ENCODE peak calls at places on chromosomes 11 and 22, in seven cellular contexts. One of them, this sample, is unnamed.

GRCh38 chr22:19810381-19811141 is 44.1 kb downstream of the GNB1L start:
- DNase-seq in right lobe of liver: peak; percentile 10
- DNase-seq in esophagus squamous epithelium: no peak
- DNase-seq in fibroblast of pulmonary artery: peak; percentile 53
- DNase-seq in retinal pigment epithelial cell: no peak
- DNase-seq in K562: no peak
- DNase-seq in cardiac muscle cell: no peak
- DNase-seq in this sample: peak; percentile 19

GRCh38 chr11:91981995-91982394 is 242.6 kb upstream of the FAT3 start:
- DNase-seq in right lobe of liver: no peak
- DNase-seq in esophagus squamous epithelium: no peak
- DNase-seq in fibroblast of pulmonary artery: peak; percentile 97
- DNase-seq in retinal pigment epithelial cell: peak; percentile 100
- DNase-seq in K562: no peak
- DNase-seq in cardiac muscle cell: no peak
- DNase-seq in this sample: peak; percentile 96

GRCh38 chr11:3944198-3944597 is 88.7 kb downstream of the STIM1 start:
- DNase-seq in right lobe of liver: no peak
- DNase-seq in esophagus squamous epithelium: no peak
- DNase-seq in fibroblast of pulmonary artery: no peak
- DNase-seq in retinal pigment epithelial cell: no peak
- DNase-seq in K562: no peak
- DNase-seq in cardiac muscle cell: no peak
- DNase-seq in this sample: no peak

GRCh38 chr11:44589301-44589700 is 23.8 kb downstream of the CD82 start:
- DNase-seq in right lobe of liver: no peak
- DNase-seq in esophagus squamous epithelium: no peak
- DNase-seq in fibroblast of pulmonary artery: peak; percentile 29
- DNase-seq in retinal pigment epithelial cell: no peak
- DNase-seq in K562: no peak
- DNase-seq in cardiac muscle cell: no peak
- DNase-seq in this sample: no peak

GRCh38 chr22:50583294-50583865 is 731 bp upstream of the CHKB start:
- DNase-seq in right lobe of liver: peak; percentile 16
- DNase-seq in esophagus squamous epithelium: no peak
- DNase-seq in fibroblast of pulmonary artery: no peak
- DNase-seq in retinal pigment epithelial cell: no peak
- DNase-seq in K562: no peak
- DNase-seq in cardiac muscle cell: no peak
- DNase-seq in this sample: no peak

GRCh38 chr11:130847517-130847916 is 68.8 kb downstream of the SNX19 start:
- DNase-seq in right lobe of liver: no peak
- DNase-seq in esophagus squamous epithelium: no peak
- DNase-seq in fibroblast of pulmonary artery: peak; percentile 75
- DNase-seq in retinal pigment epithelial cell: peak; percentile 41
- DNase-seq in K562: no peak
- DNase-seq in cardiac muscle cell: no peak
- DNase-seq in this sample: peak; percentile 86

GRCh38 chr11:72352859-72353551 is 81.3 kb downstream of the CLPB start:
- DNase-seq in right lobe of liver: no peak
- DNase-seq in esophagus squamous epithelium: no peak
- DNase-seq in fibroblast of pulmonary artery: peak; percentile 66
- DNase-seq in retinal pigment epithelial cell: no peak
- DNase-seq in K562: peak; percentile 26
- DNase-seq in cardiac muscle cell: peak; percentile 59
- DNase-seq in this sample: no peak

GRCh38 chr11:66924272-66924671 is 33.9 kb downstream of the PC start:
- DNase-seq in right lobe of liver: no peak
- DNase-seq in esophagus squamous epithelium: no peak
- DNase-seq in fibroblast of pulmonary artery: no peak
- DNase-seq in retinal pigment epithelial cell: no peak
- DNase-seq in K562: no peak
- DNase-seq in cardiac muscle cell: no peak
- DNase-seq in this sample: no peak

GRCh38 chr22:36284171-36284571 is 31.2 kb downstream of the APOL1 start:
- DNase-seq in right lobe of liver: no peak
- DNase-seq in esophagus squamous epithelium: no peak
- DNase-seq in fibroblast of pulmonary artery: no peak
- DNase-seq in retinal pigment epithelial cell: no peak
- DNase-seq in K562: no peak
- DNase-seq in cardiac muscle cell: no peak
- DNase-seq in this sample: no peak

GRCh38 chr22:18024276-18024939 is at the start of gene MICAL3:
- DNase-seq in right lobe of liver: peak; percentile 78
- DNase-seq in esophagus squamous epithelium: no peak
- DNase-seq in fibroblast of pulmonary artery: peak; percentile 64
- DNase-seq in retinal pigment epithelial cell: no peak
- DNase-seq in K562: peak; percentile 71
- DNase-seq in cardiac muscle cell: peak; percentile 85
- DNase-seq in this sample: no peak

GRCh38 chr11:93686812-93687211 is 25.3 kb downstream of the CEP295 start:
- DNase-seq in right lobe of liver: no peak
- DNase-seq in esophagus squamous epithelium: no peak
- DNase-seq in fibroblast of pulmonary artery: peak; percentile 93
- DNase-seq in retinal pigment epithelial cell: no peak
- DNase-seq in K562: no peak
- DNase-seq in cardiac muscle cell: no peak
- DNase-seq in this sample: no peak

DNA sequence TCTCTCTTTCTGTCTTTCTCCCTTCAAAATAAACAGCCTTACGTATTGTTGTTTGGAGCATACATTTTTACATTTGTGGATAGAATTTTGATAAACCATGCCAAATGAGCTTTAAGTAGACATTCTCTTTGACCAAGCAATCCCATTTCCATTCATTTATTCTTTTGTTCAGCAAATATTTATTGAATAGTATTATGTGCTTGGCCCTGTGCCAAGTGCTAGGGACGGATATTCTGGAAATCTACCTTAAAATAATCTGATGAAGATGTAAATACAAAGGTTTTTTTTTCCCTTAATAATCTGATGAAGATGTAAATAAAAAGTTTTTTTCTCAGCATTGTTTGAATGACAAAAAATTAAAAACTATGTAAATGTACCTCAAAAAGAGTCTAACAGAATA is 2.1 kb downstream of the OLFML1 start:
- DNase-seq in right lobe of liver: no peak
- DNase-seq in esophagus squamous epithelium: no peak
- DNase-seq in fibroblast of pulmonary artery: no peak
- DNase-seq in retinal pigment epithelial cell: no peak
- DNase-seq in K562: no peak
- DNase-seq in cardiac muscle cell: no peak
- DNase-seq in this sample: no peak
- H3K4me3 ChIP-seq in right lobe of liver: no peak overlapping the region
- H3K4me3 ChIP-seq in esophagus squamous epithelium: peak overlapping the region; percentile 35
- H3K4me3 ChIP-seq in fibroblast of pulmonary artery: no peak overlapping the region
- H3K4me3 ChIP-seq in retinal pigment epithelial cell: no peak overlapping the region
- H3K4me3 ChIP-seq in K562: no peak overlapping the region
- H3K4me3 ChIP-seq in cardiac muscle cell: no peak overlapping the region
- H3K4me3 ChIP-seq in this sample: no peak overlapping the region

GRCh38 chr11:65589444-65590239 is 6.0 kb downstream of the KCNK7 start:
- DNase-seq in right lobe of liver: no peak
- DNase-seq in esophagus squamous epithelium: no peak
- DNase-seq in fibroblast of pulmonary artery: no peak
- DNase-seq in retinal pigment epithelial cell: no peak
- DNase-seq in K562: peak; percentile 82
- DNase-seq in cardiac muscle cell: no peak
- DNase-seq in this sample: no peak
- TF ChIP-seq CTCF in right lobe of liver: no peak
- TF ChIP-seq CTCF in esophagus squamous epithelium: no peak
- TF ChIP-seq CTCF in fibroblast of pulmonary artery: no peak
- TF ChIP-seq CTCF in retinal pigment epithelial cell: no peak
- TF ChIP-seq CTCF in K562: no peak
- TF ChIP-seq CTCF in cardiac muscle cell: no peak
- TF ChIP-seq CTCF in this sample: no peak

DNA sequence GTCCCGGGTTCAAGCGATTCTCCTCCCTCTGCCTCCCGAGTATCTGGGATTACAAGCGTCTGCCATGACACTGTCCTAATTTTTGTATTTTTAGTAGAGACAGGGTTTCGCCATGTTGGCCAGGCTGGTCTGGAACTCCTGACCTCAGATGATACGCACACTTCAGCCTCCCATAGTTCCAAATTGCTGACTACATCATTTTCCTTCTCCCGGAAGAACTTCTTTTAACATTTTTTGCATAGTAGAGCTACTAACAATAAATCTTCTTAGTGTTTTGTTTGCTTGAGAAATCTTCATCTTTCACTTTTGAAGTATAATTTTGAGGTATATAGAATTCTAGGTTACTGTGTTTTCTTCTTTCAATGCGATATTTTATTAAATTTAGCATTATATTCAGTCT is 1415.1 kb upstream of the RAG2 start:
- DNase-seq in right lobe of liver: no peak
- DNase-seq in esophagus squamous epithelium: no peak
- DNase-seq in fibroblast of pulmonary artery: no peak
- DNase-seq in retinal pigment epithelial cell: no peak
- DNase-seq in K562: no peak
- DNase-seq in cardiac muscle cell: no peak
- DNase-seq in this sample: no peak
- H3K4me3 ChIP-seq in right lobe of liver: no peak overlapping the region
- H3K4me3 ChIP-seq in esophagus squamous epithelium: no peak overlapping the region
- H3K4me3 ChIP-seq in fibroblast of pulmonary artery: no peak overlapping the region
- H3K4me3 ChIP-seq in retinal pigment epithelial cell: no peak overlapping the region
- H3K4me3 ChIP-seq in K562: no peak overlapping the region
- H3K4me3 ChIP-seq in cardiac muscle cell: no peak overlapping the region
- H3K4me3 ChIP-seq in this sample: no peak overlapping the region

GRCh38 chr11:115580927-115581680 is 76.9 kb upstream of the CADM1 start:
- DNase-seq in right lobe of liver: peak; percentile 59
- DNase-seq in esophagus squamous epithelium: no peak
- DNase-seq in fibroblast of pulmonary artery: no peak
- DNase-seq in retinal pigment epithelial cell: peak; percentile 33
- DNase-seq in K562: no peak
- DNase-seq in cardiac muscle cell: peak; percentile 32
- DNase-seq in this sample: no peak

GRCh38 chr11:115579181-115579825 is 75.1 kb upstream of the CADM1 start:
- DNase-seq in right lobe of liver: no peak
- DNase-seq in esophagus squamous epithelium: no peak
- DNase-seq in fibroblast of pulmonary artery: no peak
- DNase-seq in retinal pigment epithelial cell: no peak
- DNase-seq in K562: no peak
- DNase-seq in cardiac muscle cell: no peak
- DNase-seq in this sample: no peak

GRCh38 chr11:115580416-115580815 is 76.2 kb upstream of the CADM1 start:
- DNase-seq in right lobe of liver: no peak
- DNase-seq in esophagus squamous epithelium: no peak
- DNase-seq in fibroblast of pulmonary artery: no peak
- DNase-seq in retinal pigment epithelial cell: no peak
- DNase-seq in K562: no peak
- DNase-seq in cardiac muscle cell: no peak
- DNase-seq in this sample: no peak

GRCh38 chr11:115585361-115586024 is 81.3 kb upstream of the CADM1 start:
- DNase-seq in right lobe of liver: no peak
- DNase-seq in esophagus squamous epithelium: no peak
- DNase-seq in fibroblast of pulmonary artery: no peak
- DNase-seq in retinal pigment epithelial cell: no peak
- DNase-seq in K562: no peak
- DNase-seq in cardiac muscle cell: no peak
- DNase-seq in this sample: no peak

GRCh38 chr11:115581871-115582639 is 77.8 kb upstream of the CADM1 start:
- DNase-seq in right lobe of liver: no peak
- DNase-seq in esophagus squamous epithelium: no peak
- DNase-seq in fibroblast of pulmonary artery: no peak
- DNase-seq in retinal pigment epithelial cell: no peak
- DNase-seq in K562: no peak
- DNase-seq in cardiac muscle cell: peak; percentile 25
- DNase-seq in this sample: no peak
- TF ChIP-seq CTCF in right lobe of liver: peak; percentile 16
- TF ChIP-seq CTCF in esophagus squamous epithelium: no peak
- TF ChIP-seq CTCF in fibroblast of pulmonary artery: no peak
- TF ChIP-seq CTCF in retinal pigment epithelial cell: peak; percentile 40
- TF ChIP-seq CTCF in K562: peak; percentile 1
- TF ChIP-seq CTCF in cardiac muscle cell: no peak
- TF ChIP-seq CTCF in this sample: peak; percentile 27

DNA sequence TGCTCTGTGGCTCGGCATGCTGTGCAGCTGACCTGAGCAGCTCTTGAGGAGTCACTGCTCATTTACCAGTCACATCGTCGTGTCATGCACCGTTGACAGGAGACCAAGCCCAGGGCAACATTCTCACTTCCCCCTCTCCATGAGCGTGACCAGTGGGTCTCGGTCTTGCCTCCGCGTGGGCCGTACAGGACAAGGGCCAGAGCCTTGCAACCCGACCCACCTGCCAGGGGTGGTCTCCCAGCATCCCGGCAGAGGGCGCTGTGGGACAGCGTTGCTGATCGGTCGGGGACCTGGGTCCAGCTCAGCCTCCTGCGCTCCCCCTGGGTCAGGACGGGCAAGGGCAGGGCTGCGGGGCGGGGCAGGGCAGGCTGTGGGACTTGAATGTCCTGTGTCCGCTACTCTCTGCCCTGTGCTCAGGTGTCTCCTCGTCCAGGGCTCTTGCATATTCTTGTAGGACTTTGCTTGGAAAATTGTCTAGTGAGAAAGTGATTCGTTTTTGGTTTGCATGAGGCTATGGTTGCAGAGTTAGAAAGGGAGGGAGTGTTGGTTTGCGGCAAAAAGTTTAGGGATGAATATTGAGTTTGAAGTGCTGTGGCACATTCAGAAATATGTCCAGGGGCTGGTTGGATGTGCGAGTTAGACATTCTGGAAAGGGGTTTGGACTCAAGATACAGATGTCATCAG is 16.2 kb downstream of the EIF4G2 start:
- DNase-seq in right lobe of liver: peak; percentile 94
- DNase-seq in esophagus squamous epithelium: peak; percentile 19
- DNase-seq in fibroblast of pulmonary artery: peak; percentile 76
- DNase-seq in retinal pigment epithelial cell: no peak
- DNase-seq in K562: peak; percentile 92
- DNase-seq in cardiac muscle cell: peak; percentile 94
- DNase-seq in this sample: peak; percentile 26
- H3K4me3 ChIP-seq in right lobe of liver: no peak overlapping the region
- H3K4me3 ChIP-seq in esophagus squamous epithelium: no peak overlapping the region
- H3K4me3 ChIP-seq in fibroblast of pulmonary artery: no peak overlapping the region
- H3K4me3 ChIP-seq in retinal pigment epithelial cell: no peak overlapping the region
- H3K4me3 ChIP-seq in K562: no peak overlapping the region
- H3K4me3 ChIP-seq in cardiac muscle cell: no peak overlapping the region
- H3K4me3 ChIP-seq in this sample: no peak overlapping the region

This sample was measured in kidney epithelial cell.